ENCODE peak calls at places on chromosome 2, in four cellular contexts. One of them, this sample, is unnamed.

GRCh38 chr2:183519371-183520056 is 395.3 kb downstream of the NUP35 start:
- DNase-seq in upper lobe of right lung: no peak
- DNase-seq in heart right ventricle: no peak
- DNase-seq in SK-N-SH: no peak
- DNase-seq in this sample: no peak

GRCh38 chr2:177338177-177338721 is 54.3 kb upstream of the AGPS start:
- DNase-seq in upper lobe of right lung: no peak
- DNase-seq in heart right ventricle: no peak
- DNase-seq in SK-N-SH: no peak
- DNase-seq in this sample: no peak

GRCh38 chr2:130372055-130372832 is 16.4 kb downstream of the PTPN18 start:
- DNase-seq in upper lobe of right lung: peak; percentile 97
- DNase-seq in heart right ventricle: peak; percentile 95
- DNase-seq in SK-N-SH: peak; percentile 98
- DNase-seq in this sample: peak; percentile 94

GRCh38 chr2:46988733-46989481 is 73.3 kb upstream of the MCFD2 start:
- DNase-seq in upper lobe of right lung: no peak
- DNase-seq in heart right ventricle: peak; percentile 51
- DNase-seq in SK-N-SH: peak; percentile 74
- DNase-seq in this sample: peak; percentile 81

GRCh38 chr2:119049968-119050657 is 108.1 kb downstream of the MARCO start:
- DNase-seq in upper lobe of right lung: no peak
- DNase-seq in heart right ventricle: no peak
- DNase-seq in SK-N-SH: no peak
- DNase-seq in this sample: peak; percentile 71

GRCh38 chr2:178891959-178892485 is 84.8 kb upstream of the TTN start:
- DNase-seq in upper lobe of right lung: no peak
- DNase-seq in heart right ventricle: no peak
- DNase-seq in SK-N-SH: no peak
- DNase-seq in this sample: no peak

GRCh38 chr2:69074926-69075325 is 61.9 kb downstream of the ANTXR1 start:
- DNase-seq in upper lobe of right lung: no peak
- DNase-seq in heart right ventricle: no peak
- DNase-seq in SK-N-SH: no peak
- DNase-seq in this sample: no peak

GRCh38 chr2:235550378-235550760 is 56.5 kb downstream of the AGAP1 start:
- DNase-seq in upper lobe of right lung: peak; percentile 34
- DNase-seq in heart right ventricle: no peak
- DNase-seq in SK-N-SH: no peak
- DNase-seq in this sample: no peak

GRCh38 chr2:15800489-15801329 is 139.6 kb upstream of the MYCN start:
- DNase-seq in upper lobe of right lung: no peak
- DNase-seq in heart right ventricle: no peak
- DNase-seq in SK-N-SH: no peak
- DNase-seq in this sample: no peak

GRCh38 chr2:108579631-108580030 is 45.4 kb downstream of the LIMS1 start:
- DNase-seq in upper lobe of right lung: no peak
- DNase-seq in heart right ventricle: peak; percentile 38
- DNase-seq in SK-N-SH: no peak
- DNase-seq in this sample: no peak

DNA sequence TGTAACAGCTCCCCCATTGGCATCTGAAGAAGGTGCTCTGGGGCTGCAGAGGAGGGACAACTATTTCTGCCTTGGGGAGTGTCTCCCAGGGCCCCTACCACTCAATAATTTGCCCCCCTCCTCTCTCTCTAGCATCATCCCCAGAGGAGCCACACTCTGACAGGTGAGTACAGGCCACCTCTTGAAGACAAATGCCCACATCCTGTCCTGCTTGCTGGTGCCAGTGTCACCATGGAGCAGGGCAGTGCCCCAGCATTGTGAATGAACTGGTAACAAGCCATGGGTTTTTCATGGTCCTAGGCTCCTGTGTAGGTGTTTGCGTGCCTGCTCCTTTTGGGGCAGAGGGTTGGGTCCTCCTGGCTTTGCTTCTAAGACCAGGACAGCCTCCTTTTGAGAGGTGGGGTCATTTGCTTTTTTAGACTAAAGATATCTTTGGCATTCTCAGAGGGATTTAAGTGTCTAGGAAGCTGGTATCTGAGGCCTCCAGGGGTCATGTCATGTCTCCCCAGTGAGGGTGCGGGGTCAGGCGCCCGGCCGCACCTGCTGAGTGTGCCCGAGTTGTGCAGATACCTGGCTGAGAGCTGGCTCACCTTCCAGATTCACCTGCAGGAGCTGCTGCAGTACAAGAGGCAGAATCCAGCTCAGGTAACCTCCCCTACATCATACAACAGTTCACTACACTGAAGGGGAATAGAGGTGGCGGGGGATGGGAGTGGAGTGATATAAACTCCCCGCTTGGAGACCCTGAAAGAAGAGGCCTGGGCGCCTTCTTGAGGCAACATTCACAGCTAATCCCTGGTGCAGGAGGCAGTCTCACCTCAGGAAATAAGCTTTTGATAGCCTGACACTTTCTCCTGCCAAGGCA is 1.8 kb downstream of the RETREG2 start:
- DNase-seq in upper lobe of right lung: no peak
- DNase-seq in heart right ventricle: no peak
- DNase-seq in SK-N-SH: no peak
- DNase-seq in this sample: no peak
- H3K36me3 ChIP-seq in upper lobe of right lung: peaks cover 62% of the 10 kb centered on the region
- H3K36me3 ChIP-seq in heart right ventricle: peaks cover 63% of the 10 kb centered on the region
- H3K36me3 ChIP-seq in SK-N-SH: peaks cover 43% of the 10 kb centered on the region
- H3K36me3 ChIP-seq in this sample: peaks cover 53% of the 10 kb centered on the region

DNA sequence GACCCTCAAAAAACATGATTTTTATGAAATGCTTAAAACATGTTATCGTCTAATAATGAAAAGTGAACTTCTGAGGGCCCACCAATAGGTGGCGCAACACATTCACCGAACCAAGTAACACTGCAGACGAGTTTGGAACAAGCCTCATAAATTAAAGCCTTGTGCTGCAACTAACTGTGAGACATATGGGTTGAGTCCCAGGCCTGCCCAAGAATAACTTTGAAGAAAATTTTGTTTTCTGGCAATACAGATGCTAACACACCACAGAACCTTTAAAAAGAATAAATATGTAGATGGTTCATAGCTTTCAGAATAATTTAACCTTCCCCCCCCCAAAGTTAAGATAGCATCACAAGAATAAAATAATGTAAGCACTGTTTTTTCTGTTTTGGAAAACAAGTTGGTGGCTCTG is 285.9 kb downstream of the RNF144A start:
- DNase-seq in upper lobe of right lung: no peak
- DNase-seq in heart right ventricle: no peak
- DNase-seq in SK-N-SH: peak; percentile 71
- DNase-seq in this sample: peak; percentile 66
- H3K9me3 ChIP-seq in upper lobe of right lung: no peaks in the 10 kb centered on the region
- H3K9me3 ChIP-seq in heart right ventricle: no peaks in the 10 kb centered on the region
- H3K9me3 ChIP-seq in SK-N-SH: no peaks in the 10 kb centered on the region
- H3K9me3 ChIP-seq in this sample: no peaks in the 10 kb centered on the region

GRCh38 chr2:200585730-200586643 is at the start of gene AOX1:
- DNase-seq in upper lobe of right lung: peak; percentile 75
- DNase-seq in heart right ventricle: peak; percentile 46
- DNase-seq in SK-N-SH: peak; percentile 49
- DNase-seq in this sample: no peak
- TF ChIP-seq CTCF in upper lobe of right lung: no peak
- TF ChIP-seq CTCF in heart right ventricle: no peak
- TF ChIP-seq CTCF in SK-N-SH: no peak
- TF ChIP-seq CTCF in this sample: no peak

DNA sequence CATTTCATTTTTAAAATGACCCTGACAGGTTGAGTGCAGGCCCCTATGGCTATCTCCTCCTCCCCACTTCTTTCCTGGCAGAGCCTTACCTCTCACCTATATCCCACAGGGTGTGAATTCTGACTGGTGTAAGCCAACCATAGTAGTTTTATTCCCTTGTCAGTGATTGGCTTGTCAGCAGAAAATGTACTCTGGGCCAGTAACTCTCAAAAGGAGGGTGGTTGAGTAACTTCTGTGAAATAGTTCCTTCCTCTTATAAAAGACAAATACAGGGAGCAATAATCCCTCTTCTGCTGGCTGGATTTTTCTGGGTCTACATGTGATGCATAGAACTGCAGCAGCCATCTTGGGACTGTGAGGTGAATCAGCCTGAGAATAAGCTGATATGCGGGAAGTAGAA is 83.4 kb downstream of the RAPH1 start:
- DNase-seq in upper lobe of right lung: no peak
- DNase-seq in heart right ventricle: no peak
- DNase-seq in SK-N-SH: no peak
- DNase-seq in this sample: no peak
- H3K36me3 ChIP-seq in upper lobe of right lung: peaks cover 62% of the 10 kb centered on the region
- H3K36me3 ChIP-seq in heart right ventricle: peaks cover 90% of the 10 kb centered on the region
- H3K36me3 ChIP-seq in SK-N-SH: peaks cover 77% of the 10 kb centered on the region
- H3K36me3 ChIP-seq in this sample: peaks cover 17% of the 10 kb centered on the region

DNA sequence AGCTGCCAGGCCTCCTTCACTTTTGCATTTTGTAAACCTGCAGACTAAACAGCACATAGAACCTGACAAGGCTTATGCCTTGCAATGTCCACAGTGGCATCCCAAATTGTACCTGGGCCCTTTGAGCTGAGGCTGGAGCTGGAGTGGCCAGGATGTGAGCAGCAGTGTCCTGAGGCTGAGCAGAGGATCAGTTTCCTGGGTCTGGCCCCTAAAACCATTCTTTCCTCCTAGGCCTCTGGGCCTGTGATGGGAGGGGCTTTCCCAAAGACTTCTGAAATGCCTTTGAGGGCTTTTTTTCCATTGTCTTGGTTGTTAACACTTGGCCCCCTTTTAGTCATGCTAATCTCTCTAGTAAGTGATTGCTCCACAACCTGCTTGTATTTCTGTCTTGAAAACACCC is 32.8 kb downstream of the FSIP2 start:
- DNase-seq in upper lobe of right lung: no peak
- DNase-seq in heart right ventricle: no peak
- DNase-seq in SK-N-SH: no peak
- DNase-seq in this sample: no peak
- H3K9me3 ChIP-seq in upper lobe of right lung: peaks cover 23% of the 10 kb centered on the region
- H3K9me3 ChIP-seq in heart right ventricle: peaks cover 7% of the 10 kb centered on the region
- H3K9me3 ChIP-seq in SK-N-SH: no peaks in the 10 kb centered on the region
- H3K9me3 ChIP-seq in this sample: no peaks in the 10 kb centered on the region

DNA sequence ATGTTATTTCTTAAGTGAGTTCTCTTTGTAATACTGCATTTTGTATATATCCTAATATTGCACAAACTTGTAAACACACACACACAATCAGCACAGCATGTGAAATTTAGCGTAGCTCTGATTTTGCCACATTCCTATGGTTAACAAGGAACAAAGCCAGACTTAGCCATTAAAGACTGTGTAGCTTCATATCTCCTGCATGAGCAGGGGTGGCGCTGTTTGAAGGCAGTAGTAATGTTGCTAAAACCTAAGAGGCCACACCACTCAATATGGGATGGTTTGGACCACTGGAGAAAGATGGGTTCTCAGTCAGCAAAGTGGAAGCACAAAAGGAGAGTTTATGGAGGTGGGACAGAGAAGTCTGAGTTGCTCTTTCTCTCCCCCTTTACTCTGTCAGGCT is 61.1 kb upstream of the RND3 start:
- DNase-seq in upper lobe of right lung: no peak
- DNase-seq in heart right ventricle: no peak
- DNase-seq in SK-N-SH: peak; percentile 30
- DNase-seq in this sample: peak; percentile 13
- TF ChIP-seq CTCF in upper lobe of right lung: no peak
- TF ChIP-seq CTCF in heart right ventricle: no peak
- TF ChIP-seq CTCF in SK-N-SH: peak; percentile 45
- TF ChIP-seq CTCF in this sample: peak; percentile 50

This sample was measured in WERI-Rb-1.